ENCODE peak calls at places on chromosomes 16 and 17, in nine cellular contexts. D is osteoblast; Q is naive thymus-derived CD4-positive, alpha-beta T cell; H is A673; W is CD4-positive, CD25-positive, alpha-beta regulatory T cell; I is lung; R is body of pancreas; L is psoas muscle; X is neural progenitor cell. Z is an unnamed sample. For H3K36me3, the result is how much of the 10 kb centered on the place peaks cover.

GRCh38 chr17:4978720-4979119 is 8.8 kb downstream of the CAMTA2 start:
- DNase-seq in Q (no peak), H (no peak), I (no peak), L (no peak), D (no peak), X (no peak), W (no peak), R (no peak), Z (no peak)

GRCh38 chr17:44210342-44211192 is 8.9 kb downstream of the UBTF start:
- DNase-seq in W (peak), I (peak), Q (peak), L (peak), X (peak), H (peak), D (peak), R (peak), Z (peak)

GRCh38 chr17:1312261-1312870 is 32.9 kb downstream of the TRARG1 start:
- DNase-seq in Q (no peak), I (no peak), R (no peak), D (no peak), W (peak), X (peak), H (peak), L (no peak), Z (no peak)

GRCh38 chr16:67201411-67202345 is 2.7 kb downstream of the ELMO3 start:
- DNase-seq in D (peak), I (no peak), X (no peak), Q (no peak), L (no peak), W (no peak), H (no peak), R (no peak), Z (no peak)

GRCh38 chr17:43733956-43734355 is 24.6 kb downstream of the SOST start:
- DNase-seq in X (no peak), L (no peak), H (no peak), Q (no peak), R (no peak), D (no peak), I (no peak), W (no peak), Z (no peak)

GRCh38 chr16:7315813-7316212 is 16.8 kb upstream of the RBFOX1 start:
- DNase-seq in W (no peak), H (no peak), Q (no peak), L (no peak), X (no peak), I (no peak), D (no peak), R (no peak), Z (no peak)

GRCh38 chr17:65100316-65101140 is 36.6 kb upstream of the RGS9 start:
- DNase-seq in W (peak), L (peak), Q (peak), X (peak), H (peak), R (peak), I (peak), D (peak), Z (peak)

GRCh38 chr17:38656959-38657823 is 17.6 kb downstream of the EPOP start:
- DNase-seq in X (peak), I (no peak), L (no peak), R (peak), H (no peak), D (no peak), Q (no peak), W (no peak), Z (no peak)

GRCh38 chr17:50458290-50458689 is 10.4 kb downstream of the CHAD start:
- DNase-seq in W (no peak), I (no peak), L (no peak), D (peak), H (no peak), R (no peak), Q (no peak), X (no peak), Z (no peak)

GRCh38 chr17:4891405-4892062 is 7.8 kb upstream of the C17orf107 start:
- DNase-seq in R (no peak), L (no peak), W (no peak), I (no peak), H (no peak), Q (no peak), D (peak), X (no peak), Z (no peak)

DNA sequence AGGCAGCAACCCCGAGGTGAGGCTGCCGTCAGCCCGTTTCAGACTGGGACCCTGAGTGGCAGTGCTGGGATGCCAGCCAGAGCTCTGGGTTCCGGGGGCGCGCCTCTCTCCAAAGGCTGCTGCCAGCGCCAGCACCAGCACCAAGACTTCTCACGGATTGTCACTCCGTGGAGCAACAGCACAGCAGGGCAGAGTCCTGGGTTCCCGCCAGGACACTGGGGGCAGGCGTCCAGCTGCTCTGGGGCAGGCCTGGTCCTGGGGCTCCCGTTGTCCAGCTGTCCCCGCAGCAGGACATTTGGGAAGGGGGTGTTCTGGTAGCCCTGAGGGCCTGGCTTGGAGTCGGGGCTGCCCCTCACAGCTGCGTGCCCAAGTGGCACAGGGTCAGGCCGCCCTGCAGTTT is 137.1 kb upstream of the CIBAR2 start:
- DNase-seq in H (no peak), X (no peak), R (peak), Q (no peak), W (no peak), D (no peak), I (no peak), L (peak), Z (no peak)
- H3K4me3 ChIP-seq in H (no peak), X (no peak), R (no peak), Q (no peak), W (no peak), D (no peak), I (no peak), L (no peak), Z (no peak)

DNA sequence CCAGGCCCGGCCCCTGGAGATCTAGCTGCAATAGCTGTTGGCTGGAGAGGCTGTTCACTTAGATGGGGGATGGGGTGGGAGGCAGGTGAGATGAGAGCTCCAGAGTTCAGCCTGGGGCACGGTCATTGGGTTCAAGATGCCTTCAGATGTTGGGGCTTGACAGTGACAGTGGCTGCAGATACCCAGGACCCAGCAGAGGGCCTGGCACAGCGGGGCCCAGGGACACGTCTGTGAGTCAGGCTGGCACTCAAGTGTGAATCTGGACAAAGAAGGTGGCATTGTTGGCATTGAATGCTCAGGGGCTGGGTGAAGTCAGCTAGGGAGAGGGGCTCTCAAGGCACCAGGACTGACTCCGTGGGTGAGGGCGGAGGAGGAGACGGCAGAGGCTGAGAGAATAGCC is 328.1 kb downstream of the SEC14L1 start:
- DNase-seq in R (no peak), L (no peak), Q (no peak), W (no peak), H (no peak), I (no peak), D (peak), X (no peak), Z (no peak)
- H3K27ac ChIP-seq in R (no peak), L (no peak), Q (peak), W (peak), H (no peak), I (no peak), D (no peak), X (peak), Z (no peak)

GRCh38 chr16:24954137-24954536 is 61.0 kb downstream of the ARHGAP17 start:
- DNase-seq in X (no peak), I (no peak), L (no peak), H (no peak), R (no peak), W (no peak), Q (no peak), D (no peak), Z (no peak)

GRCh38 chr16:24953721-24954120 is 61.4 kb downstream of the ARHGAP17 start:
- DNase-seq in R (no peak), H (no peak), I (no peak), W (no peak), L (no peak), Q (no peak), D (no peak), X (no peak), Z (no peak)

GRCh38 chr16:24957887-24958286 is 57.3 kb downstream of the ARHGAP17 start:
- DNase-seq in H (no peak), R (no peak), W (no peak), L (no peak), D (no peak), X (no peak), I (no peak), Q (no peak), Z (no peak)

GRCh38 chr16:24950275-24950674 is 64.9 kb downstream of the ARHGAP17 start:
- DNase-seq in H (no peak), R (no peak), L (no peak), D (peak), W (no peak), X (no peak), I (no peak), Q (no peak), Z (no peak)

DNA sequence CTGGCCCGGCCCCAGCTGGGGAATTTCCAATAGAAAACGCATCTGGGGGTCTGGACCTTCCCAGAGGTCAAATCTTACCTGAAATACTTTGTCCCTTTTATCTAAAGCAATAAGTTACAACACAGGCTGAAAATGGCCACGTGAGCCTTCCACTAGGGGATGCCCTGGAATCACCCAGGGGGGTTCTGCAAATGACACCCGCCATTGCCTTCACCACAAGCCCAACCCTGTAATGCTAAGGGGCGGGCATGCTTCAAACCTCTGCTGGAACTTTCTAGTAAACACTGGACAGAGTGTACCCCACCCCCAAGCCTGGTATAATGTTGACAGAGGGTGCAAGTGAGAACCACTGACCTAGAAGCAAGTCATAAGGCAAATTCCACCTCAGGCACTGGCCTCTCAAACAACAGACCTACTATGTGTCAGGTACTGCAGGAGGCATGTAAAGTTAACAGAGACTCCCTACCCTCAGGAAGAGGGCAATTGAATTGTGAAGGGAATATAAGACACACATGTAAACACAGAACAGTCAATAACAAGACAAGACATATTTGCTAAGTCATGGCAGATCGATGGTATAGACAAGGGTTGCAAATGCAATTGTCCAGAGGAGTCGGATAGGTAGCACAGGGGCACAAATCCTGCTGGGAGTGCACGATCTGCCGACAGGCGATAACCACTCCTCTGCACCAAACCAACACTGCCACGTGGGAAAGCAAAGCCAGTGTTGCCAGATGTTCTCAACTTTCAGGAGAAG is 59.0 kb downstream of the ARHGAP17 start:
- DNase-seq in D (no peak), Q (peak), L (no peak), W (no peak), R (no peak), I (no peak), H (no peak), X (no peak), Z (no peak)
- H3K36me3 ChIP-seq in D (half or more), Q (half or more), L (under half), W (half or more), R (under half), I (under half), H (half or more), X (under half), Z (half or more)

GRCh38 chr16:58198739-58199411 is 969 bp upstream of the CSNK2A2 start:
- DNase-seq in H (no peak), Q (no peak), L (no peak), X (no peak), R (no peak), I (no peak), D (no peak), W (no peak), Z (no peak)
- H3K4me3 ChIP-seq in H (peak), Q (peak), L (no peak), X (peak), R (no peak), I (no peak), D (no peak), W (no peak), Z (no peak)

GRCh38 chr16:19152042-19152441 is 16.0 kb upstream of the SYT17 start:
- DNase-seq in I (no peak), D (no peak), H (no peak), Q (no peak), L (no peak), X (no peak), W (no peak), R (no peak), Z (no peak)
- H3K27ac ChIP-seq in I (no peak), D (no peak), H (no peak), Q (no peak), L (no peak), X (no peak), W (no peak), R (no peak), Z (no peak)

GRCh38 chr17:7236808-7237207 is 2.4 kb downstream of the PHF23 start:
- DNase-seq in D (no peak), Q (no peak), X (no peak), H (no peak), I (no peak), R (no peak), W (no peak), L (peak), Z (no peak)

GRCh38 chr17:7237266-7237760 is 1.9 kb downstream of the PHF23 start:
- DNase-seq in L (no peak), I (no peak), D (peak), W (no peak), H (no peak), X (no peak), R (no peak), Q (no peak), Z (no peak)

GRCh38 chr17:7238418-7239090 is 703 bp downstream of the PHF23 start:
- DNase-seq in Q (no peak), H (no peak), L (no peak), X (peak), D (peak), I (no peak), R (no peak), W (peak), Z (no peak)

GRCh38 chr17:7239091-7240027 is at the start of gene PHF23:
- DNase-seq in R (peak), I (peak), H (peak), X (peak), L (peak), D (peak), Q (peak), W (peak), Z (peak)

GRCh38 chr17:7237761-7238417 is 1.4 kb downstream of the PHF23 start:
- DNase-seq in D (peak), I (peak), W (peak), R (peak), X (peak), Q (peak), H (peak), L (peak), Z (peak)
- H3K36me3 ChIP-seq in D (under half), I (under half), W (under half), R (under half), X (under half), Q (under half), H (under half), L (under half), Z (under half)

DNA sequence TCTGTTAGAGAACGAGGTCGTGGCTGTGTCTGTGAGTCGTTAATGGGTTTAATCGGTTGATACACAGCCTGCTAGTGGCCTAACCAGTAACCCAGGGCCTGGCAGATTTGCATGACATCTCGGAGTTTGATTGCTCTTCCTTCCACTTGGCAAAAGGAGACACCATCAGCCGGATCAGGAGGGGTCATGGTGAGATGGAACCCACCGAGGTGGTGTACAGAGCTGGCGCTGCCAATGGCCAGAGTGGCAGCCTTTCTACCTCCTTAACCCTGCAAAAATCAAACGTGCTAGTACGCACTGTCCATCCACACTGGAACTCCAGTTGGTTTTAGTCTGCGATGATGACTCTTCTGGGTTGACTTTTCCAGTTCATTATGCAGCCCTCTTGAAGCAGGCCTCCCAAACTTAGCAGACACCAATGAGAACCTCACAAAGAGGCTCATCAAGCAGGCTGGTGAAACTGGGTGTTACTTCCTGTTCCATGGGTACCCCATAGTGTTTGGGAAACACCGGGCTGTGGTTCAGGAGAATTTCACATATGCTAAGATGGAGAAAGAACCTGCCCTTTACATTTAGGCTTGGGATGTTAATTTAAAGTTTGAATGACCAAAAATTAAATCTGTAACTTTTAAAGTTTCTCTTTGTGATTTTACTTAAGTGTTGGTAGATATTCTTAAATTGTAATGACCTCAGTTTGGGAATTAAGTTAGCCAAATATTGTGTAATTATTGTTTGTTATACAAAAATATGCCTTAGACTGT is 4.2 kb downstream of the HS3ST3B1 start:
- DNase-seq in Q (no peak), H (no peak), L (no peak), D (peak), X (peak), R (no peak), W (peak), I (peak), Z (no peak)
- H3K4me3 ChIP-seq in Q (peak), H (no peak), L (peak), D (peak), X (peak), R (no peak), W (peak), I (no peak), Z (peak)

DNA sequence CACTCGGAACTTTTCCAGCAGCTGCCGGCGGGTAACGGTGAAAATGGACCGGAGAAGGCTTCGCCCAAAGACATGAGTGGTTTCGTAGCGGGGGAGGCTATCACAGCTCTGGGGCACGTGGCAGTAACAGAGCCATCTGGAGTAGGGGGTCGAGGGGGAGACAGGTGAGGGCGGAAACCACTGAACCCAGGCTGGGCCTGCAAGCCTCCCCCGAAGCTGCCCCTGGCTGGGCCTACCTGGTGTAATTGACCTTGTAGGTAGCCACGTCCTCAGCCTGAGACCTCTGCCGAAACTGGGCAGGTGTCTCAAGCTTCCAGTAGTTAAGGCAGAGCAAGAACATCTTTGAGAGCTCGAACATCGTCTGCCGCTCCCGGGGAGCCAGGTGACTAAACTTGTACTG is 1.9 kb downstream of the KAT2A start:
- DNase-seq in X (no peak), H (no peak), L (no peak), D (peak), Q (no peak), W (no peak), R (no peak), I (no peak), Z (no peak)
- H3K27ac ChIP-seq in X (no peak), H (no peak), L (no peak), D (no peak), Q (no peak), W (no peak), R (no peak), I (no peak), Z (no peak)

GRCh38 chr17:78829477-78829876 is 11.1 kb downstream of the USP36 start:
- DNase-seq in D (no peak), Q (no peak), I (no peak), R (no peak), H (no peak), L (no peak), W (no peak), X (no peak), Z (no peak)
- H3K36me3 ChIP-seq in D (half or more), Q (half or more), I (half or more), R (under half), H (half or more), L (under half), W (half or more), X (under half), Z (half or more)